ENCODE peak calls at places on chromosomes 13 and 19, in seven cellular contexts. H is AG09309; W is glutamatergic neuron; O is NCI-H2029; C is uterus; L is activated CD4-positive, alpha-beta T cell treated with anti-CD3 and anti-CD28 coated beads, Interleukin-2, amount 50 U/mL, for 1 hour; R is NCI-H146. E is an unnamed sample.

GRCh38 chr19:9865732-9866627 is 30.9 kb downstream of the PIN1 start:
- DNase-seq in H (no peak), W (no peak), O (no peak), C (no peak), L (peak), R (peak), E (no peak)

GRCh38 chr13:41546372-41547252 is 89.3 kb downstream of the RGCC start:
- DNase-seq in H (peak), W (no peak), O (no peak), C (no peak), L (no peak), R (no peak), E (no peak)

GRCh38 chr13:112725346-112726017 is 35.6 kb downstream of the ATP11A start:
- DNase-seq in H (no peak), W (no peak), O (peak), C (no peak), L (no peak), R (peak), E (peak)

GRCh38 chr13:36526897-36527296 is 94.6 kb downstream of the CCNA1 start:
- DNase-seq in H (no peak), W (no peak), O (peak), C (no peak), L (no peak), R (peak), E (no peak)

GRCh38 chr13:101449971-101450748 is 2.3 kb upstream of the ITGBL1 start:
- DNase-seq in H (peak), W (no peak), O (no peak), C (no peak), L (no peak), R (no peak), E (peak)

GRCh38 chr13:23889598-23890224 is 511 bp upstream of the MIPEP start:
- DNase-seq in H (no peak), W (no peak), O (no peak), C (no peak), L (no peak), R (no peak), E (no peak)

GRCh38 chr19:17577698-17578097 is 22.2 kb downstream of the COLGALT1 start:
- DNase-seq in H (no peak), W (no peak), O (no peak), C (no peak), L (no peak), R (no peak), E (no peak)

GRCh38 chr13:40445557-40445990 is 220.9 kb downstream of the FOXO1 start:
- DNase-seq in H (no peak), W (no peak), O (peak), C (no peak), L (no peak), R (peak), E (no peak)

GRCh38 chr13:45851171-45851889 is at the start of gene SIAH3:
- DNase-seq in H (no peak), W (peak), O (no peak), C (no peak), L (peak), R (no peak), E (no peak)

GRCh38 chr13:110876592-110876991 is 38.3 kb downstream of the ANKRD10 start:
- DNase-seq in H (no peak), W (no peak), O (no peak), C (no peak), L (no peak), R (no peak), E (no peak)

GRCh38 chr19:9061879-9062278 is 25.0 kb upstream of the OR1M1 start:
- DNase-seq in H (no peak), W (no peak), O (no peak), C (no peak), L (no peak), R (no peak), E (no peak)

GRCh38 chr13:48891586-48891985 is 84.1 kb upstream of the FNDC3A start:
- DNase-seq in H (no peak), W (no peak), O (no peak), C (no peak), L (no peak), R (no peak), E (no peak)

GRCh38 chr13:46386426-46386995 is 541 bp downstream of the RUBCNL start:
- DNase-seq in H (no peak), W (no peak), O (no peak), C (no peak), L (no peak), R (no peak), E (no peak)

GRCh38 chr13:89269737-89270136 is 1598.6 kb downstream of the SLITRK5 start:
- DNase-seq in H (no peak), W (no peak), O (no peak), C (no peak), L (no peak), R (no peak), E (no peak)

GRCh38 chr13:44768775-44769578 is 192.8 kb upstream of the TSC22D1 start:
- DNase-seq in H (peak), W (no peak), O (no peak), C (no peak), L (no peak), R (no peak), E (no peak)

GRCh38 chr13:51845574-51846318 is 769 bp upstream of the TMEM272 start:
- DNase-seq in H (no peak), W (no peak), O (no peak), C (no peak), L (no peak), R (no peak), E (no peak)

GRCh38 chr13:31918707-31919106 is 112.9 kb upstream of the FRY start:
- DNase-seq in H (no peak), W (no peak), O (no peak), C (no peak), L (no peak), R (no peak), E (no peak)

GRCh38 chr19:45475537-45476348 is 7.9 kb downstream of the FOSB start:
- DNase-seq in H (no peak), W (no peak), O (no peak), C (no peak), L (peak), R (no peak), E (no peak)

GRCh38 chr13:40139896-40140520 is 484.5 kb downstream of the COG6 start:
- DNase-seq in H (no peak), W (no peak), O (no peak), C (no peak), L (no peak), R (no peak), E (no peak)

GRCh38 chr19:35310811-35311465 is 18.0 kb upstream of the CD22 start:
- DNase-seq in H (no peak), W (no peak), O (no peak), C (no peak), L (no peak), R (no peak), E (no peak)

GRCh38 chr13:94595006-94595942 is 678 bp downstream of the TGDS start:
- DNase-seq in H (no peak), W (no peak), O (no peak), C (no peak), L (peak), R (peak), E (no peak)

GRCh38 chr13:29733069-29733700 is 117.2 kb downstream of the UBL3 start:
- DNase-seq in H (no peak), W (no peak), O (no peak), C (no peak), L (no peak), R (no peak), E (no peak)

GRCh38 chr13:39311619-39312018 is 273.4 kb downstream of the NHLRC3 start:
- DNase-seq in H (no peak), W (no peak), O (no peak), C (no peak), L (no peak), R (no peak), E (no peak)

GRCh38 chr19:45177817-45178261 is at the start of gene TRAPPC6A:
- DNase-seq in H (peak), W (peak), O (peak), C (no peak), L (no peak), R (no peak), E (no peak)

E was measured in SW 1271.